ENCODE peak calls at places on chromosomes 12 and 14, in eight cellular contexts. One of them, this sample, is unnamed.
A peak's percentile ranks its signal among the peaks of the same experiment; 100 is the strongest.

GRCh38 chr12:119659289-119659897 is 8.5 kb upstream of the PRKAB1 start:
- DNase-seq in activated naive CD4-positive, alpha-beta T cell: peak; percentile 5
- DNase-seq in T47D: peak; percentile 56
- DNase-seq in posterior cingulate gyrus: no peak
- DNase-seq in EL: peak; percentile 21
- DNase-seq in IMR-90: peak; percentile 24
- DNase-seq in breast epithelium: no peak
- DNase-seq in HEK293T: peak; percentile 39
- DNase-seq in this sample: peak; percentile 16

GRCh38 chr14:31122921-31123320 is 84.7 kb downstream of the HECTD1 start:
- DNase-seq in activated naive CD4-positive, alpha-beta T cell: no peak
- DNase-seq in T47D: no peak
- DNase-seq in posterior cingulate gyrus: no peak
- DNase-seq in EL: no peak
- DNase-seq in IMR-90: no peak
- DNase-seq in breast epithelium: no peak
- DNase-seq in HEK293T: no peak
- DNase-seq in this sample: no peak

GRCh38 chr12:13376627-13377373 is 180.3 kb downstream of the EMP1 start:
- DNase-seq in activated naive CD4-positive, alpha-beta T cell: no peak
- DNase-seq in T47D: no peak
- DNase-seq in posterior cingulate gyrus: no peak
- DNase-seq in EL: no peak
- DNase-seq in IMR-90: no peak
- DNase-seq in breast epithelium: no peak
- DNase-seq in HEK293T: no peak
- DNase-seq in this sample: no peak

GRCh38 chr12:63918788-63919300 is 74.3 kb downstream of the SRGAP1 start:
- DNase-seq in activated naive CD4-positive, alpha-beta T cell: no peak
- DNase-seq in T47D: peak; percentile 42
- DNase-seq in posterior cingulate gyrus: no peak
- DNase-seq in EL: peak; percentile 96
- DNase-seq in IMR-90: peak; percentile 99
- DNase-seq in breast epithelium: no peak
- DNase-seq in HEK293T: no peak
- DNase-seq in this sample: no peak

GRCh38 chr12:9925746-9926393 is 6.3 kb downstream of the CLEC2A start:
- DNase-seq in activated naive CD4-positive, alpha-beta T cell: no peak
- DNase-seq in T47D: no peak
- DNase-seq in posterior cingulate gyrus: no peak
- DNase-seq in EL: peak; percentile 38
- DNase-seq in IMR-90: peak; percentile 41
- DNase-seq in breast epithelium: no peak
- DNase-seq in HEK293T: peak; percentile 32
- DNase-seq in this sample: no peak

GRCh38 chr12:26028953-26029740 is 70.7 kb downstream of the RASSF8 start:
- DNase-seq in activated naive CD4-positive, alpha-beta T cell: no peak
- DNase-seq in T47D: peak; percentile 48
- DNase-seq in posterior cingulate gyrus: peak; percentile 23
- DNase-seq in EL: peak; percentile 55
- DNase-seq in IMR-90: peak; percentile 67
- DNase-seq in breast epithelium: no peak
- DNase-seq in HEK293T: peak; percentile 30
- DNase-seq in this sample: no peak

GRCh38 chr12:52650520-52651081 is 1.4 kb downstream of the KRT2 start:
- DNase-seq in activated naive CD4-positive, alpha-beta T cell: no peak
- DNase-seq in T47D: no peak
- DNase-seq in posterior cingulate gyrus: no peak
- DNase-seq in EL: peak; percentile 25
- DNase-seq in IMR-90: no peak
- DNase-seq in breast epithelium: no peak
- DNase-seq in HEK293T: no peak
- DNase-seq in this sample: no peak

GRCh38 chr12:104172564-104172935 is 34.5 kb upstream of the NFYB start:
- DNase-seq in activated naive CD4-positive, alpha-beta T cell: no peak
- DNase-seq in T47D: no peak
- DNase-seq in posterior cingulate gyrus: no peak
- DNase-seq in EL: no peak
- DNase-seq in IMR-90: no peak
- DNase-seq in breast epithelium: no peak
- DNase-seq in HEK293T: no peak
- DNase-seq in this sample: no peak

GRCh38 chr12:99711246-99711645 is 63.7 kb downstream of the GARIN6 start:
- DNase-seq in activated naive CD4-positive, alpha-beta T cell: no peak
- DNase-seq in T47D: no peak
- DNase-seq in posterior cingulate gyrus: no peak
- DNase-seq in EL: no peak
- DNase-seq in IMR-90: no peak
- DNase-seq in breast epithelium: no peak
- DNase-seq in HEK293T: no peak
- DNase-seq in this sample: no peak

GRCh38 chr14:22580604-22581003 is 8.4 kb downstream of the DAD1 start:
- DNase-seq in activated naive CD4-positive, alpha-beta T cell: no peak
- DNase-seq in T47D: no peak
- DNase-seq in posterior cingulate gyrus: no peak
- DNase-seq in EL: no peak
- DNase-seq in IMR-90: no peak
- DNase-seq in breast epithelium: no peak
- DNase-seq in HEK293T: no peak
- DNase-seq in this sample: no peak

GRCh38 chr14:52553002-52553670 is 500 bp downstream of the GPR137C start:
- DNase-seq in activated naive CD4-positive, alpha-beta T cell: peak; percentile 49
- DNase-seq in T47D: peak; percentile 42
- DNase-seq in posterior cingulate gyrus: peak; percentile 22
- DNase-seq in EL: peak; percentile 47
- DNase-seq in IMR-90: no peak
- DNase-seq in breast epithelium: no peak
- DNase-seq in HEK293T: peak; percentile 44
- DNase-seq in this sample: peak; percentile 30

GRCh38 chr12:52271157-52271556 is 3.3 kb upstream of the KRT86 start:
- DNase-seq in activated naive CD4-positive, alpha-beta T cell: no peak
- DNase-seq in T47D: no peak
- DNase-seq in posterior cingulate gyrus: no peak
- DNase-seq in EL: no peak
- DNase-seq in IMR-90: peak; percentile 19
- DNase-seq in breast epithelium: no peak
- DNase-seq in HEK293T: no peak
- DNase-seq in this sample: no peak

GRCh38 chr12:80936642-80937390 is 918 bp downstream of the LIN7A start:
- DNase-seq in activated naive CD4-positive, alpha-beta T cell: no peak
- DNase-seq in T47D: peak; percentile 60
- DNase-seq in posterior cingulate gyrus: peak; percentile 23
- DNase-seq in EL: peak; percentile 60
- DNase-seq in IMR-90: peak; percentile 42
- DNase-seq in breast epithelium: no peak
- DNase-seq in HEK293T: peak; percentile 50
- DNase-seq in this sample: peak; percentile 68

GRCh38 chr12:1093166-1093751 is 102.2 kb downstream of the ERC1 start:
- DNase-seq in activated naive CD4-positive, alpha-beta T cell: no peak
- DNase-seq in T47D: no peak
- DNase-seq in posterior cingulate gyrus: no peak
- DNase-seq in EL: peak; percentile 63
- DNase-seq in IMR-90: peak; percentile 67
- DNase-seq in breast epithelium: no peak
- DNase-seq in HEK293T: peak; percentile 36
- DNase-seq in this sample: peak; percentile 39

This sample was measured in progenitor cell of endocrine pancreas.